ENCODE peak calls at places on chromosomes 12 and 14, in nine cellular contexts. G is stimulated activated CD8-positive, alpha-beta memory T cell treated with anti-CD3 and anti-CD28 coated beads, Interleukin-15, amount 100 ng/mL, for 48 hours; M is transverse colon; P is H54; R is cerebellar cortex; Y is T-cell; J is KG1; A is ACHN; Z is activated T-cell treated with anti-CD3 and anti-CD28 coated beads for 1 hour. V is an unnamed sample.
A peak's percentile ranks its signal among the peaks of the same experiment; 100 is the strongest.

GRCh38 chr14:54366726-54367707 is 29.8 kb upstream of the CDKN3 start:
- DNase-seq in G (no peak), M (peak; percentile 41), P (no peak), R (peak; percentile 75), Y (peak; percentile 22), J (no peak), A (peak; percentile 70), Z (no peak), V (no peak)

GRCh38 chr12:93434305-93434704 is 7.4 kb downstream of the UBE2N start:
- DNase-seq in G (no peak), M (no peak), P (no peak), R (no peak), Y (no peak), J (no peak), A (no peak), Z (no peak), V (no peak)

GRCh38 chr12:15206831-15207394 is 14.3 kb downstream of the RERG start:
- DNase-seq in G (no peak), M (no peak), P (no peak), R (no peak), Y (no peak), J (no peak), A (no peak), Z (no peak), V (no peak)

GRCh38 chr14:68097727-68098126 is 278.1 kb downstream of the RAD51B start:
- DNase-seq in G (no peak), M (no peak), P (no peak), R (no peak), Y (no peak), J (no peak), A (no peak), Z (no peak), V (no peak)

GRCh38 chr12:321606-322326 is 59.1 kb upstream of the SLC6A13 start:
- DNase-seq in G (no peak), M (no peak), P (no peak), R (peak; percentile 71), Y (no peak), J (no peak), A (peak; percentile 50), Z (no peak), V (no peak)

GRCh38 chr14:92542766-92543554 is 29.4 kb downstream of the RIN3 start:
- DNase-seq in G (no peak), M (no peak), P (no peak), R (no peak), Y (no peak), J (no peak), A (no peak), Z (no peak), V (no peak)

GRCh38 chr14:32507029-32507984 is 178.2 kb downstream of the AKAP6 start:
- DNase-seq in G (no peak), M (no peak), P (peak; percentile 50), R (no peak), Y (no peak), J (no peak), A (peak; percentile 25), Z (no peak), V (no peak)

GRCh38 chr12:14691560-14691959 is 4.8 kb downstream of the GUCY2C start:
- DNase-seq in G (no peak), M (peak; percentile 49), P (no peak), R (peak; percentile 3), Y (no peak), J (peak; percentile 7), A (no peak), Z (no peak), V (peak; percentile 18)

GRCh38 chr14:83483063-83483462 is 1949.4 kb upstream of the SEL1L start:
- DNase-seq in G (no peak), M (no peak), P (no peak), R (no peak), Y (no peak), J (no peak), A (no peak), Z (no peak), V (no peak)

GRCh38 chr12:32870716-32871115 is 25.9 kb downstream of the PKP2 start:
- DNase-seq in G (no peak), M (no peak), P (no peak), R (no peak), Y (no peak), J (no peak), A (no peak), Z (no peak), V (no peak)

GRCh38 chr14:77311217-77311616 is 9.5 kb downstream of the POMT2 start:
- DNase-seq in G (no peak), M (no peak), P (no peak), R (no peak), Y (no peak), J (no peak), A (no peak), Z (no peak), V (no peak)

GRCh38 chr12:6074979-6075585 is 49.4 kb downstream of the VWF start:
- DNase-seq in G (peak; percentile 15), M (peak; percentile 36), P (no peak), R (no peak), Y (peak; percentile 14), J (no peak), A (no peak), Z (peak; percentile 12), V (no peak)

GRCh38 chr12:92987362-92987761 is 58.3 kb upstream of the EEA1 start:
- DNase-seq in G (no peak), M (no peak), P (no peak), R (peak; percentile 78), Y (no peak), J (peak; percentile 20), A (peak; percentile 84), Z (no peak), V (no peak)

GRCh38 chr14:52266179-52266578 is 1.3 kb upstream of the PTGDR start:
- DNase-seq in G (no peak), M (no peak), P (no peak), R (no peak), Y (no peak), J (no peak), A (no peak), Z (no peak), V (no peak)

GRCh38 chr14:87575378-87575777 is 417.6 kb downstream of the GALC start:
- DNase-seq in G (no peak), M (no peak), P (no peak), R (no peak), Y (no peak), J (no peak), A (no peak), Z (no peak), V (no peak)

GRCh38 chr14:94682061-94682516 is 69.9 kb downstream of the SERPINA3 start:
- DNase-seq in G (no peak), M (no peak), P (no peak), R (no peak), Y (no peak), J (no peak), A (no peak), Z (no peak), V (no peak)

GRCh38 chr14:23703027-23703426 is 66.9 kb downstream of the DHRS2 start:
- DNase-seq in G (no peak), M (no peak), P (no peak), R (no peak), Y (no peak), J (no peak), A (no peak), Z (no peak), V (no peak)

GRCh38 chr12:124857921-124858461 is 5.7 kb downstream of the SCARB1 start:
- DNase-seq in G (no peak), M (no peak), P (no peak), R (no peak), Y (no peak), J (no peak), A (no peak), Z (no peak), V (no peak)

GRCh38 chr12:16586350-16587109 is 19.4 kb downstream of the LMO3 start:
- DNase-seq in G (no peak), M (no peak), P (no peak), R (no peak), Y (no peak), J (no peak), A (no peak), Z (no peak), V (no peak)

GRCh38 chr14:105839425-105840265 is 313.3 kb downstream of the TMEM121 start:
- DNase-seq in G (no peak), M (no peak), P (no peak), R (no peak), Y (no peak), J (no peak), A (no peak), Z (no peak), V (peak; percentile 39)

GRCh38 chr14:104893435-104894207 is 28.6 kb downstream of the CEP170B start:
- DNase-seq in G (no peak), M (peak; percentile 19), P (no peak), R (no peak), Y (no peak), J (no peak), A (no peak), Z (no peak), V (no peak)

GRCh38 chr12:114168061-114168460 is 201.9 kb upstream of the RBM19 start:
- DNase-seq in G (no peak), M (no peak), P (no peak), R (no peak), Y (no peak), J (no peak), A (no peak), Z (no peak), V (no peak)

GRCh38 chr12:49683604-49684309 is 23.4 kb downstream of the FMNL3 start:
- DNase-seq in G (no peak), M (no peak), P (no peak), R (no peak), Y (no peak), J (no peak), A (no peak), Z (no peak), V (no peak)

GRCh38 chr14:95442633-95443021 is 73.8 kb downstream of the SYNE3 start:
- DNase-seq in G (peak; percentile 54), M (peak; percentile 87), P (peak; percentile 94), R (peak; percentile 91), Y (peak; percentile 73), J (peak; percentile 15), A (peak; percentile 64), Z (peak; percentile 67), V (peak; percentile 84)

GRCh38 chr12:6277982-6278438 is 32.5 kb upstream of the PLEKHG6 start:
- DNase-seq in G (no peak), M (peak; percentile 68), P (no peak), R (no peak), Y (peak; percentile 1), J (no peak), A (no peak), Z (no peak), V (no peak)

GRCh38 chr12:124486346-124486963 is 81.0 kb downstream of the NCOR2 start:
- DNase-seq in G (no peak), M (no peak), P (no peak), R (no peak), Y (no peak), J (no peak), A (no peak), Z (no peak), V (no peak)

GRCh38 chr12:115794659-115795081 is 482.8 kb downstream of the MED13L start:
- DNase-seq in G (no peak), M (peak; percentile 41), P (no peak), R (no peak), Y (no peak), J (no peak), A (no peak), Z (no peak), V (no peak)

GRCh38 chr12:95820096-95820703 is 29.6 kb upstream of the NTN4 start:
- DNase-seq in G (no peak), M (peak; percentile 41), P (no peak), R (peak; percentile 38), Y (no peak), J (no peak), A (peak; percentile 85), Z (no peak), V (no peak)

V was measured in Peyer's patch.